ENCODE peak calls at places on chromosomes 1 and 21, in six cellular contexts. U, P, Z, B, V and F are unnamed samples.

GRCh38 chr1:40627987-40628902 is 37.2 kb downstream of the RIMS3 start:
- DNase-seq in U (no peak), P (no peak), Z (peak), B (no peak), V (no peak), F (peak)

GRCh38 chr1:47431534-47431933 is 6.3 kb upstream of the FOXD2 start:
- DNase-seq in U (no peak), P (no peak), Z (no peak), B (no peak), V (no peak), F (no peak)

GRCh38 chr1:155175927-155176371 is 2.3 kb downstream of the TRIM46 start:
- DNase-seq in U (peak), P (no peak), Z (no peak), B (no peak), V (no peak), F (peak)

GRCh38 chr1:2948001-2948750 is 73.1 kb upstream of the ACTRT2 start:
- DNase-seq in U (no peak), P (no peak), Z (no peak), B (peak), V (no peak), F (no peak)

GRCh38 chr1:3431266-3431665 is 23.2 kb upstream of the ARHGEF16 start:
- DNase-seq in U (peak), P (no peak), Z (no peak), B (peak), V (no peak), F (no peak)

GRCh38 chr1:220338759-220339158 is 66.5 kb upstream of the RAB3GAP2 start:
- DNase-seq in U (no peak), P (no peak), Z (no peak), B (no peak), V (no peak), F (no peak)

GRCh38 chr1:3012511-3013291 is 8.6 kb upstream of the ACTRT2 start:
- DNase-seq in U (peak), P (no peak), Z (peak), B (peak), V (peak), F (no peak)

GRCh38 chr1:221884821-221885220 is 142.9 kb upstream of the DUSP10 start:
- DNase-seq in U (no peak), P (no peak), Z (no peak), B (no peak), V (no peak), F (no peak)

GRCh38 chr1:117572546-117572945 is 33.3 kb upstream of the TENT5C start:
- DNase-seq in U (no peak), P (no peak), Z (no peak), B (no peak), V (no peak), F (no peak)

GRCh38 chr1:172220376-172220775 is 200.1 kb upstream of the C1orf105 start:
- DNase-seq in U (no peak), P (no peak), Z (no peak), B (no peak), V (no peak), F (no peak)

GRCh38 chr1:182181167-182181572 is 119.7 kb upstream of the ZNF648 start:
- DNase-seq in U (no peak), P (no peak), Z (no peak), B (no peak), V (no peak), F (no peak)

GRCh38 chr1:192807968-192808587 is 761 bp upstream of the RGS2 start:
- DNase-seq in U (no peak), P (no peak), Z (peak), B (no peak), V (no peak), F (no peak)

GRCh38 chr1:19396280-19396679 is 84.2 kb downstream of the SLC66A1 start:
- DNase-seq in U (no peak), P (no peak), Z (no peak), B (no peak), V (no peak), F (no peak)

GRCh38 chr1:26349886-26350244 is 4.1 kb downstream of the CRYBG2 start:
- DNase-seq in U (no peak), P (no peak), Z (no peak), B (no peak), V (no peak), F (no peak)

GRCh38 chr1:159880435-159880834 is 18.0 kb upstream of the VSIG8 start:
- DNase-seq in U (no peak), P (no peak), Z (no peak), B (no peak), V (no peak), F (no peak)

GRCh38 chr1:22907528-22907927 is 65.1 kb downstream of the LACTBL1 start:
- DNase-seq in U (no peak), P (no peak), Z (no peak), B (no peak), V (no peak), F (no peak)

GRCh38 chr1:67955591-67955990 is 94.8 kb downstream of the DIRAS3 start:
- DNase-seq in U (no peak), P (no peak), Z (no peak), B (no peak), V (no peak), F (no peak)

GRCh38 chr1:3796215-3797193 is at the start of gene LRRC47:
- DNase-seq in U (peak), P (peak), Z (peak), B (peak), V (peak), F (peak)

GRCh38 chr1:38667626-38668025 is 191.9 kb downstream of the RRAGC start:
- DNase-seq in U (no peak), P (no peak), Z (no peak), B (no peak), V (no peak), F (no peak)

GRCh38 chr1:223323491-223324484 is 40.2 kb downstream of the SUSD4 start:
- DNase-seq in U (no peak), P (no peak), Z (no peak), B (no peak), V (no peak), F (no peak)

GRCh38 chr1:240149488-240150094 is 57.9 kb downstream of the FMN2 start:
- DNase-seq in U (no peak), P (no peak), Z (peak), B (no peak), V (no peak), F (peak)

GRCh38 chr21:39097335-39097861 is 85.9 kb downstream of the PSMG1 start:
- DNase-seq in U (no peak), P (no peak), Z (peak), B (no peak), V (no peak), F (no peak)

GRCh38 chr1:19872190-19872589 is 10.0 kb upstream of the OTUD3 start:
- DNase-seq in U (no peak), P (peak), Z (peak), B (no peak), V (no peak), F (no peak)

GRCh38 chr1:44812822-44813543 is 4.7 kb downstream of the BTBD19 start:
- DNase-seq in U (peak), P (no peak), Z (no peak), B (peak), V (no peak), F (no peak)